ENCODE peak calls at places on chromosomes 6 and 20, in ten cellular contexts. I is heart right ventricle, D is Calu3, P is GM13976, G is MCF 10A, K is foreskin fibroblast, B is GM12878, F is neural crest cell, Q is endothelial cell, Z is A549. X is an unnamed sample.

GRCh38 chr6:34508425-34508824 is 42.5 kb downstream of the PACSIN1 start:
- DNase-seq in I (no peak), D (no peak), P (no peak), G (no peak), K (peak), B (no peak), F (no peak), Q (no peak), Z (no peak), X (no peak)

GRCh38 chr20:5780233-5781217 is 30.3 kb downstream of the SHLD1 start:
- DNase-seq in I (no peak), D (no peak), P (peak), G (no peak), K (no peak), B (no peak), F (no peak), Q (no peak), Z (no peak), X (no peak)

GRCh38 chr6:112180095-112180820 is 74.1 kb downstream of the LAMA4 start:
- DNase-seq in I (no peak), D (peak), P (peak), G (peak), K (peak), B (no peak), F (peak), Q (peak), Z (peak), X (peak)

GRCh38 chr6:44514085-44514484 is 126.6 kb downstream of the CDC5L start:
- DNase-seq in I (no peak), D (no peak), P (no peak), G (no peak), K (no peak), B (no peak), F (no peak), Q (no peak), Z (no peak), X (no peak)

GRCh38 chr6:57089265-57089664 is 723 bp upstream of the ZNF451 start:
- DNase-seq in I (no peak), D (no peak), P (peak), G (no peak), K (no peak), B (no peak), F (no peak), Q (no peak), Z (no peak), X (no peak)

GRCh38 chr6:90284745-90285481 is 11.7 kb downstream of the BACH2 start:
- DNase-seq in I (no peak), D (no peak), P (peak), G (peak), K (peak), B (peak), F (no peak), Q (no peak), Z (no peak), X (peak)

GRCh38 chr6:11225990-11226389 is 6.5 kb downstream of the NEDD9 start:
- DNase-seq in I (no peak), D (no peak), P (no peak), G (no peak), K (no peak), B (no peak), F (no peak), Q (no peak), Z (no peak), X (no peak)

GRCh38 chr6:137631323-137631722 is 137.1 kb upstream of the OLIG3 start:
- DNase-seq in I (no peak), D (no peak), P (peak), G (no peak), K (no peak), B (no peak), F (no peak), Q (no peak), Z (no peak), X (peak)

GRCh38 chr6:45637611-45638257 is 260.0 kb upstream of the SUPT3H start:
- DNase-seq in I (no peak), D (no peak), P (no peak), G (peak), K (peak), B (no peak), F (no peak), Q (no peak), Z (no peak), X (no peak)

GRCh38 chr20:50509923-50510705 is at the start of gene PTPN1:
- DNase-seq in I (peak), D (peak), P (peak), G (peak), K (peak), B (peak), F (peak), Q (peak), Z (peak), X (peak)
- TF ChIP-seq CTCF in I (no peak), D (peak), P (no peak), G (no peak), K (no peak), B (no peak), F (peak), Q (no peak), Z (no peak), X (no peak)

GRCh38 chr6:78597966-78598365 is 269.4 kb upstream of the IRAK1BP1 start:
- DNase-seq in I (no peak), D (no peak), P (no peak), G (no peak), K (no peak), B (no peak), F (no peak), Q (no peak), Z (no peak), X (no peak)
- TF ChIP-seq CTCF in I (no peak), D (no peak), P (no peak), G (no peak), K (no peak), B (no peak), F (no peak), Q (no peak), Z (no peak), X (no peak)

DNA sequence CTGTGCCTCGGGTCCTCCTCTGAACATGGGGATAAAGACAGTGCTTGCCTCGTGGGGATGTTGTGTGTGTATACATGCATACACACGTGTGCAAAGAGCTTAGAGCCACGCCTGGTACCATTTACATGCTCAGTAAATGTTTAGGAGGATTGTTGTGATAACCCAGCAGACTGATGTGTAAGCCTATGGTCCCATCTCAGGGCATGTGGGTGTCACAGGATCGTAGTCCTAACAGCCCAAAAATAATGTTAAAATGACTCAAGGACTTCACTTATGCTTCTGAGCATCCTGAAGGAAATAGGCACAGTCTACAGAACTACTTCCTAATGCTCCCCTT is 12.4 kb upstream of the BPI start:
- DNase-seq in I (no peak), D (no peak), P (no peak), G (no peak), K (no peak), B (no peak), F (no peak), Q (no peak), Z (no peak), X (no peak)
- TF ChIP-seq CTCF in I (no peak), D (no peak), P (no peak), G (no peak), K (no peak), B (no peak), F (no peak), Q (no peak), Z (peak), X (no peak)

GRCh38 chr6:2984738-2985381 is 13.5 kb upstream of the SERPINB6 start:
- DNase-seq in I (no peak), D (no peak), P (no peak), G (no peak), K (no peak), B (no peak), F (no peak), Q (no peak), Z (no peak), X (no peak)

GRCh38 chr6:2979819-2980464 is 8.6 kb upstream of the SERPINB6 start:
- DNase-seq in I (no peak), D (no peak), P (no peak), G (no peak), K (peak), B (no peak), F (no peak), Q (no peak), Z (no peak), X (no peak)

GRCh38 chr6:2978923-2979322 is 7.6 kb upstream of the SERPINB6 start:
- DNase-seq in I (no peak), D (no peak), P (no peak), G (no peak), K (peak), B (no peak), F (no peak), Q (no peak), Z (no peak), X (no peak)

GRCh38 chr6:2980465-2980855 is 9.1 kb upstream of the SERPINB6 start:
- DNase-seq in I (no peak), D (no peak), P (no peak), G (no peak), K (no peak), B (no peak), F (no peak), Q (no peak), Z (no peak), X (no peak)

GRCh38 chr6:2982464-2983121 is 11.2 kb upstream of the SERPINB6 start:
- DNase-seq in I (no peak), D (no peak), P (no peak), G (no peak), K (no peak), B (no peak), F (no peak), Q (no peak), Z (no peak), X (no peak)
- TF ChIP-seq CTCF in I (no peak), D (no peak), P (no peak), G (no peak), K (no peak), B (no peak), F (no peak), Q (no peak), Z (no peak), X (no peak)

DNA sequence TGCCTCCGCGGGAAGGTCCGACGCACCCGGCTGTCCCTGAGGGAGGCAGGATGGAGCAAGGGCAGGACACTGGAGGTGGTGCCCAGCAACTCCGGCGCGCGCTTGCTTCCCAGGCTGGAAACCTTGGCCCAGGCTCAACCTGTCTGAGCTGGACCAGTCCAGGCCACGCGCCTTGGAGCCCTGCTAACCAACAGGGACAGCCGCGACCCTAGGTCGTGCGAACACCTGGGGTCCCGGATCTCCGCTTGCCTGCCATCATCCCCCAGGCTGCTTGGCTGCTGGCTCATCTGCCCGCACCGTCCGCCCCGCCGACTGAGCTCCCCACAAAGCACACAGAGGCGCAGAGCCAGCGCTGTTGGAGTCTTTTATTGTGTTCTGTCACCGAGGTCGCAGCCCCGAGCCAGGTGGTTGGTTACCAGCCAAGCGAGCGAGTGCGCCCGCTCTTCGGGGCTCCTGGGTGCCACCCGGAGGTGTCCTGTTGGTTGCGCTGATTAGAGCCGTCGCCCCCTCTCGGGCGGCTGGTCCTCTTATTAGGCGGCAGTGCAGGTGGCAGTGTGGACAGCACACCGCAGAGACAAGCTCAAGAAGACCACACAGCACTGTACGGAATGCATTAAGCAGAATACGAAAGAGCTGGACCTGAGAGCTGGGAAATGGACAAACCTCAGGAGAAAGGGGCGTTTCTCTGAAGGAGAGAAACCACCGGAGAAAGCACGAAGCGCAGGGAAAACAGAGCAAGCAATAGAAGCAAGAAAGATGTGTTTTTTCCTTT is 3.8 kb downstream of the COL12A1 start:
- DNase-seq in I (peak), D (peak), P (peak), G (peak), K (no peak), B (no peak), F (peak), Q (peak), Z (no peak), X (no peak)
- TF ChIP-seq CTCF in I (no peak), D (no peak), P (no peak), G (no peak), K (no peak), B (no peak), F (peak), Q (no peak), Z (no peak), X (no peak)

GRCh38 chr6:31169123-31169857 is 1.2 kb downstream of the POU5F1 start:
- DNase-seq in I (no peak), D (no peak), P (no peak), G (no peak), K (peak), B (no peak), F (no peak), Q (no peak), Z (no peak), X (no peak)
- TF ChIP-seq CTCF in I (no peak), D (no peak), P (no peak), G (no peak), K (no peak), B (no peak), F (no peak), Q (no peak), Z (no peak), X (no peak)

GRCh38 chr6:167341038-167341613 is 16.2 kb downstream of the TTLL2 start:
- DNase-seq in I (no peak), D (no peak), P (no peak), G (no peak), K (no peak), B (no peak), F (no peak), Q (no peak), Z (no peak), X (no peak)

GRCh38 chr6:167338551-167339117 is 13.7 kb downstream of the TTLL2 start:
- DNase-seq in I (no peak), D (no peak), P (no peak), G (no peak), K (no peak), B (no peak), F (no peak), Q (no peak), Z (no peak), X (no peak)

GRCh38 chr6:167345348-167345747 is 20.5 kb downstream of the TTLL2 start:
- DNase-seq in I (no peak), D (no peak), P (no peak), G (no peak), K (no peak), B (no peak), F (no peak), Q (no peak), Z (no peak), X (no peak)

GRCh38 chr6:167342879-167343610 is 18.2 kb downstream of the TTLL2 start:
- DNase-seq in I (no peak), D (no peak), P (no peak), G (no peak), K (no peak), B (no peak), F (no peak), Q (no peak), Z (no peak), X (no peak)

GRCh38 chr6:167341665-167342655 is 17.1 kb downstream of the TTLL2 start:
- DNase-seq in I (no peak), D (no peak), P (no peak), G (no peak), K (no peak), B (no peak), F (no peak), Q (no peak), Z (no peak), X (no peak)
- TF ChIP-seq CTCF in I (no peak), D (no peak), P (no peak), G (no peak), K (no peak), B (no peak), F (no peak), Q (no peak), Z (no peak), X (no peak)